ENCODE peak calls at places on chromosomes 5 and 9, in four cellular contexts. P is IMR-90, L is neuronal stem cell, A is H9. X is an unnamed sample.

GRCh38 chr5:134511796-134512660 is 13.4 kb upstream of the JADE2 start:
- DNase-seq in P (peak; percentile 63), L (no peak), A (peak; percentile 83), X (peak; percentile 88)

GRCh38 chr5:159156839-159157238 is 52.5 kb downstream of the RNF145 start:
- DNase-seq in P (peak; percentile 83), L (peak; percentile 59), A (no peak), X (peak; percentile 91)

GRCh38 chr9:14312721-14313377 is 1.1 kb downstream of the NFIB start:
- DNase-seq in P (no peak), L (peak; percentile 31), A (peak; percentile 56), X (no peak)

GRCh38 chr9:136665704-136666363 is 3.1 kb downstream of the EGFL7 start:
- DNase-seq in P (no peak), L (no peak), A (no peak), X (no peak)

GRCh38 chr5:100479079-100479688 is 56.0 kb upstream of the FAM174A start:
- DNase-seq in P (peak; percentile 7), L (peak; percentile 11), A (peak; percentile 26), X (peak; percentile 63)

GRCh38 chr5:77239126-77239741 is 28.8 kb downstream of the PDE8B start:
- DNase-seq in P (no peak), L (no peak), A (no peak), X (peak; percentile 43)

GRCh38 chr9:26687421-26687820 is 205.2 kb downstream of the CAAP1 start:
- DNase-seq in P (no peak), L (no peak), A (no peak), X (no peak)

GRCh38 chr5:151772868-151773561 is 1.3 kb downstream of the G3BP1 start:
- DNase-seq in P (peak; percentile 56), L (no peak), A (no peak), X (peak; percentile 61)

GRCh38 chr5:110377411-110378392 is 348.8 kb downstream of the TMEM232 start:
- DNase-seq in P (peak; percentile 34), L (no peak), A (no peak), X (peak; percentile 69)

GRCh38 chr5:77486344-77486962 is 5.7 kb downstream of the WDR41 start:
- DNase-seq in P (no peak), L (no peak), A (no peak), X (no peak)

GRCh38 chr9:5455181-5455580 is 4.8 kb downstream of the CD274 start:
- DNase-seq in P (peak; percentile 83), L (no peak), A (no peak), X (no peak)

GRCh38 chr5:96516631-96517071 is 83.6 kb upstream of the PCSK1 start:
- DNase-seq in P (peak; percentile 61), L (no peak), A (no peak), X (no peak)

GRCh38 chr5:38347040-38347763 is 88.8 kb downstream of the EGFLAM start:
- DNase-seq in P (no peak), L (no peak), A (no peak), X (no peak)

GRCh38 chr5:104456122-104456521 is 893.5 kb upstream of the NUDT12 start:
- DNase-seq in P (no peak), L (no peak), A (no peak), X (no peak)

GRCh38 chr5:154213592-154213991 is 23.1 kb downstream of the GALNT10 start:
- DNase-seq in P (no peak), L (no peak), A (no peak), X (no peak)

GRCh38 chr9:6197330-6197729 is 18.3 kb upstream of the IL33 start:
- DNase-seq in P (peak; percentile 5), L (peak; percentile 9), A (peak; percentile 35), X (no peak)

GRCh38 chr5:43019615-43020293 is 20.4 kb downstream of the ANXA2R start:
- DNase-seq in P (peak; percentile 91), L (no peak), A (peak; percentile 74), X (peak; percentile 96)

GRCh38 chr9:93890436-93890935 is 64.7 kb downstream of the BARX1 start:
- DNase-seq in P (no peak), L (no peak), A (no peak), X (no peak)

GRCh38 chr9:86034863-86035734 is 64.3 kb downstream of the GOLM1 start:
- DNase-seq in P (peak; percentile 40), L (no peak), A (peak; percentile 68), X (peak; percentile 40)

GRCh38 chr5:135535820-135536801 is at the start of gene NEUROG1:
- DNase-seq in P (no peak), L (peak; percentile 84), A (peak; percentile 93), X (no peak)

GRCh38 chr5:156707750-156708149 is 142.3 kb upstream of the PPP1R2B start:
- DNase-seq in P (no peak), L (no peak), A (no peak), X (no peak)

GRCh38 chr5:102722930-102723329 is 32.2 kb upstream of the PAM start:
- DNase-seq in P (peak; percentile 56), L (no peak), A (no peak), X (no peak)

GRCh38 chr5:17167171-17167891 is 50.1 kb upstream of the BASP1 start:
- DNase-seq in P (no peak), L (no peak), A (no peak), X (no peak)

GRCh38 chr9:70411930-70412677 is 2.4 kb downstream of the KLF9 start:
- DNase-seq in P (peak; percentile 71), L (no peak), A (peak; percentile 75), X (peak; percentile 39)

GRCh38 chr9:76761448-76761847 is 2.8 kb upstream of the PCA3 start:
- DNase-seq in P (peak; percentile 7), L (no peak), A (no peak), X (no peak)

GRCh38 chr5:162248107-162248713 is 180.6 kb downstream of the GABRG2 start:
- DNase-seq in P (no peak), L (no peak), A (peak; percentile 84), X (peak; percentile 5)

GRCh38 chr5:93800988-93801811 is 59.8 kb upstream of the POU5F2 start:
- DNase-seq in P (peak; percentile 64), L (peak; percentile 36), A (no peak), X (peak; percentile 9)

GRCh38 chr9:106752581-106752980 is 110.4 kb upstream of the ZNF462 start:
- DNase-seq in P (peak; percentile 8), L (no peak), A (no peak), X (no peak)

DNA sequence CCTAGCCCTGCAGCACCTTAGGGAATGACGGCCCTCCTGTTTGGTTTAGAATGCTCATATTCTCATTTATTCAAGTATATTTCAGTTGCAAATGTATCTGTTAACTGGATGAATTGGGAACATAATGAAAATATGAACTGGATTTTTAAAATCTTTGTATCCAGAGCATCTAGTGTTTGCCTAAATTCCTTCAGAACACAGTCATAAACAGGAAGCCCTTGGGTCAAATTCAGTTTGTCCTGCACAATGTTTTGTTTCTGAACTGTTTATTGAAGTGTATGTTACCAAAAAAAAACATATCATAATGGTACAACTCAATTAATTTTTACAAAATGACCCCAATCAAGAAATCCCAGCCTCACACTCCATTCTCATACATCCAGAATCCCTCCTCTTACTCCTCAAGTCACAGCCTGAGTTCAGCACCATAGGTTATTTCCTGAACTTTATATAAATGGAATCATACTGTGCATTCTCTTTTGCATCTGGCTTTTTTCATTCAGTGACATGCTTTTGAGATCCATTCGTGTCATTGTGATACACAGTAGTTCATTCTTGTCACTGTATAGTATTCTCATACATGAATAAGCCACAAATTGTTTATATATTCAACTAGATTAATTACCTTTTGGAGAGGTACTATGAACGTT is 1.7 kb upstream of the ASPN start:
- DNase-seq in P (peak; percentile 46), L (no peak), A (no peak), X (peak; percentile 20)
- H4K8ac ChIP-seq in P (peak overlapping the region; percentile 55), L (no peak overlapping the region), A (no peak overlapping the region), X (no peak overlapping the region)

DNA sequence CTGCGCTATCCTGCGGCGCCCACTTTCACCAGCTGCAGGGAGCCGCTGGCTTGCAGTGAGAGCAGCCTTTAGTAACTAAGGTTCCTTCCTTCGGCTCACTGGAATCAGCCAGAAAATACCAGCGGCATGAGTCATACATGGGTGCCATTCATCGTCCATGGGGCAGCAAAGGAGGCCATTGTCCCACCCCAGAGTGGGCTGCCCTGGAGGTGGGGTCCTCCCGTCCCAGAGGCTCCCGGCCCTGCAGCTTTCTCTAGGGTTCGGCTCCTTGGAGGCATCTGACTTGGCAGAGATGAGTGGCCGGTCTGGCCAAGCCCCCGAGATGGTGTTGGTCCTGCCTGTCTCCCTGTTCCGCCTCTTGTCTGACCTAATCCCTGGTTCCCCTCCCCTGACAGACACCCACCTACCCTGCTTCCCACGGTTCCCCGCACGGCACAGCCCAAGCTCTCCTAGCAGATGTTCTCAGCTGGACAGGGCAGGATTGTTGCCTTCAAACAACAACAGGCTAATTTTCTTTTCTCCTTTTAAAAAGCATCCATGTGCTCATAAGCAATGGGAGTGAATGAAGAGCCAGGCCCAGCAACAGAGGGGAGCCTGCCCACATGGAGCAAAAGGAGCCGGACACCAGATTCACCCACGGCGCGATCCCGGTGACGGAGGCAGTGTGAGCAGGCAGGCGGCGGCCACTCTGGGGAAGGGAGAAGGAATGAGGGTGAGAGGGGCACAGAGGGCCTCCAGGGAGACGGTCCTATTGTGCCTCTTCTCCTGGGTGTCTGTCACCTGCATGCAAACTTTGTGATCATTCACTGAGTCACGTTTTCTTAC is 97.0 kb upstream of the COL5A1 start:
- DNase-seq in P (peak; percentile 73), L (peak; percentile 57), A (peak; percentile 76), X (no peak)
- H3K4ac ChIP-seq in P (peak overlapping the region; percentile 89), L (no peak overlapping the region), A (no peak overlapping the region), X (peak overlapping the region; percentile 52)

GRCh38 chr9:13213337-13213736 is 66.2 kb downstream of the MPDZ start:
- DNase-seq in P (peak; percentile 47), L (no peak), A (no peak), X (peak; percentile 41)
- H2BK120ac ChIP-seq in P (no peak overlapping the region), L (no peak overlapping the region), A (no peak overlapping the region), X (no peak overlapping the region)

GRCh38 chr9:117030254-117030768 is 343.2 kb downstream of the TRIM32 start:
- DNase-seq in P (no peak), L (no peak), A (no peak), X (no peak)

GRCh38 chr9:117029341-117029740 is 342.2 kb downstream of the TRIM32 start:
- DNase-seq in P (no peak), L (no peak), A (no peak), X (no peak)

GRCh38 chr9:117028103-117028858 is 341.2 kb downstream of the TRIM32 start:
- DNase-seq in P (no peak), L (no peak), A (no peak), X (peak; percentile 6)
- H4K8ac ChIP-seq in P (no peak overlapping the region), L (no peak overlapping the region), A (no peak overlapping the region), X (no peak overlapping the region)

DNA sequence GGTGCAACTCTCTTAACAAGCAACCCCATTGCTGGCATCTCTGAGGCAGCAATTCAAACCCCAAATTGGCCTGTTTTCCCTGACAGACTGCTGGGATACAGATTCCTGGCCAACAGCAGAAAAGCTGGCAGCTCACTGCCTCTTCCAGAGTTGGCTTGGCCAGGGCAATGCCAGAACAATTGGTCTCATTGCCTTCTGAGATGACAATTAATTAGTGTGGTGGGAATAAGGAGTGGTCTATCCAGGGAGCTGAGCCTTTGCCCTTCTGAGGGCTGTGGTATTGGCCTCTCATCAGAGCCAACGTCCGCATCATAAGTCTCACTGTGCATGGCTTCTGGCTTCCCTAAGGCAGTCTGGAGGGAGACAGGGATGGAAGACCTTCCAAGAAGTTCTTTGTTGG is 183.2 kb downstream of the GNAQ start:
- DNase-seq in P (no peak), L (no peak), A (no peak), X (no peak)
- H3K4ac ChIP-seq in P (peak overlapping the region; percentile 46), L (no peak overlapping the region), A (no peak overlapping the region), X (no peak overlapping the region)